ENCODE peak calls at places on chromosomes 4 and X, in four cellular contexts. One of them, this sample, is unnamed.

GRCh38 chr4:14177987-14178386 is 550.5 kb upstream of the BOD1L1 start:
- DNase-seq in CD8-positive, alpha-beta T cell: no peak
- DNase-seq in K562: no peak
- DNase-seq in MM.1S: peak; percentile 88
- DNase-seq in this sample: no peak

GRCh38 chr4:68490826-68491457 is 43.7 kb downstream of the TMPRSS11E start:
- DNase-seq in CD8-positive, alpha-beta T cell: no peak
- DNase-seq in MM.1S: peak; percentile 65
- DNase-seq in K562: no peak
- DNase-seq in this sample: no peak

GRCh38 chr4:163072222-163072621 is 94.5 kb downstream of the NAF1 start:
- DNase-seq in CD8-positive, alpha-beta T cell: no peak
- DNase-seq in K562: no peak
- DNase-seq in MM.1S: no peak
- DNase-seq in this sample: no peak

GRCh38 chrX:148416931-148417330 is 83.5 kb upstream of the AFF2 start:
- DNase-seq in K562: no peak
- DNase-seq in CD8-positive, alpha-beta T cell: no peak
- DNase-seq in MM.1S: no peak
- DNase-seq in this sample: peak; percentile 1

GRCh38 chr4:13484749-13485345 is 707 bp upstream of the RAB28 start:
- DNase-seq in CD8-positive, alpha-beta T cell: no peak
- DNase-seq in MM.1S: peak; percentile 67
- DNase-seq in K562: peak; percentile 9
- DNase-seq in this sample: no peak

GRCh38 chr4:139988863-139989765 is 164.9 kb downstream of the MAML3 start:
- DNase-seq in CD8-positive, alpha-beta T cell: no peak
- DNase-seq in K562: no peak
- DNase-seq in MM.1S: no peak
- DNase-seq in this sample: peak; percentile 93

GRCh38 chr4:139553751-139554670 is 2.0 kb downstream of the SETD7 start:
- DNase-seq in CD8-positive, alpha-beta T cell: no peak
- DNase-seq in K562: no peak
- DNase-seq in MM.1S: no peak
- DNase-seq in this sample: no peak

GRCh38 chr4:32454482-32454881 is 1734.3 kb downstream of the PCDH7 start:
- DNase-seq in CD8-positive, alpha-beta T cell: no peak
- DNase-seq in K562: no peak
- DNase-seq in MM.1S: peak; percentile 51
- DNase-seq in this sample: no peak

GRCh38 chr4:87141428-87141827 is 79.0 kb downstream of the KLHL8 start:
- DNase-seq in CD8-positive, alpha-beta T cell: no peak
- DNase-seq in MM.1S: no peak
- DNase-seq in K562: no peak
- DNase-seq in this sample: no peak

GRCh38 chrX:72020204-72020603 is 109.6 kb downstream of the NHSL2 start:
- DNase-seq in CD8-positive, alpha-beta T cell: no peak
- DNase-seq in MM.1S: no peak
- DNase-seq in K562: no peak
- DNase-seq in this sample: no peak

GRCh38 chr4:169092889-169093522 is 83.0 kb upstream of the CBR4 start:
- DNase-seq in CD8-positive, alpha-beta T cell: no peak
- DNase-seq in MM.1S: no peak
- DNase-seq in K562: no peak
- DNase-seq in this sample: no peak

GRCh38 chr4:70706516-70706915 is 15.2 kb upstream of the RUFY3 start:
- DNase-seq in MM.1S: no peak
- DNase-seq in CD8-positive, alpha-beta T cell: no peak
- DNase-seq in K562: no peak
- DNase-seq in this sample: no peak

GRCh38 chr4:10184051-10184450 is 67.5 kb upstream of the WDR1 start:
- DNase-seq in K562: no peak
- DNase-seq in MM.1S: no peak
- DNase-seq in CD8-positive, alpha-beta T cell: no peak
- DNase-seq in this sample: no peak

GRCh38 chr4:101643201-101643600 is 147.3 kb upstream of the BANK1 start:
- DNase-seq in CD8-positive, alpha-beta T cell: no peak
- DNase-seq in MM.1S: no peak
- DNase-seq in K562: no peak
- DNase-seq in this sample: peak; percentile 81

DNA sequence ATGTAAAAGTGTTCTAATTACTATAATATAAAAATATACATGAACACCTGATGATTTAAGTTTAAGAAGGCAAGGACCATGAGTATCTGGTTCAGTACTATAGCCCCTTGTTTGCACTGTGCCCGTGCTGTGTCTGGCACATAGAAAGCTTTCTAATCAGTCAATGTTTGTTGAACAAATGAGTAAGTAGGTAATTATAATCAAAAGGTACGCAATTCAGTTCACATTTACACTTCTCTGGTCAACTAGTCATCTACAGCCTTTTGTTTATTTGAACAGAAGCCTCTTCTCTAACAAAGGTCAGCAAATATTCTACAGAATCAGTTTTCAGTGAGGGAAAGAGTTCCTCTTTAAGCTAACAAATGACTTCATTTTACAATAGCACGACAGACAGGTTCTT is 523.3 kb downstream of the SMARCA1 start:
- DNase-seq in CD8-positive, alpha-beta T cell: no peak
- DNase-seq in K562: no peak
- DNase-seq in MM.1S: no peak
- DNase-seq in this sample: no peak
- TF ChIP-seq CTCF in CD8-positive, alpha-beta T cell: no peak
- TF ChIP-seq CTCF in K562: no peak
- TF ChIP-seq CTCF in MM.1S: no peak
- TF ChIP-seq CTCF in this sample: no peak

DNA sequence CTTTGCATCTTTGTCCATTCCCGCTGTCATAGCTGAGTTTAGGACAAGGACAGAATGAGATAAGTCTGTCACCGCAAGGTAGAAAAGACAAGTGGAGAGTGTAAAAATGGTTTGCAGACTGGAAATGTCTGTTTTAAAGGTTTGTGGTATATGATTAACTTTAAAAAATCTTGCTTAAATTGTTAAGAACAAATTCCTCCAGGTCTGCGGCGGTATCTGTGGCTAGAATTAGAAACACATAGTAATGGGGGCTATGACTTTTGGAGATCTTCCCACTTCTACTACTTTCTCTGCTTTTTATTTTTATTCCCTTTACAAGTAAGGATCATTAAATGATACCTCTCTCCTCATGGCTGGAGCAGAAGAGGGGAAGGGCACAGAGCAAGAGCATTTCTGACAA is 92.2 kb downstream of the MID1IP1 start:
- DNase-seq in CD8-positive, alpha-beta T cell: no peak
- DNase-seq in MM.1S: no peak
- DNase-seq in K562: no peak
- DNase-seq in this sample: no peak
- H3K4me1 ChIP-seq in CD8-positive, alpha-beta T cell: peaks cover 5% of the 10 kb centered on the region
- H3K4me1 ChIP-seq in MM.1S: no peaks in the 10 kb centered on the region
- H3K4me1 ChIP-seq in K562: no peaks in the 10 kb centered on the region
- H3K4me1 ChIP-seq in this sample: no peaks in the 10 kb centered on the region

DNA sequence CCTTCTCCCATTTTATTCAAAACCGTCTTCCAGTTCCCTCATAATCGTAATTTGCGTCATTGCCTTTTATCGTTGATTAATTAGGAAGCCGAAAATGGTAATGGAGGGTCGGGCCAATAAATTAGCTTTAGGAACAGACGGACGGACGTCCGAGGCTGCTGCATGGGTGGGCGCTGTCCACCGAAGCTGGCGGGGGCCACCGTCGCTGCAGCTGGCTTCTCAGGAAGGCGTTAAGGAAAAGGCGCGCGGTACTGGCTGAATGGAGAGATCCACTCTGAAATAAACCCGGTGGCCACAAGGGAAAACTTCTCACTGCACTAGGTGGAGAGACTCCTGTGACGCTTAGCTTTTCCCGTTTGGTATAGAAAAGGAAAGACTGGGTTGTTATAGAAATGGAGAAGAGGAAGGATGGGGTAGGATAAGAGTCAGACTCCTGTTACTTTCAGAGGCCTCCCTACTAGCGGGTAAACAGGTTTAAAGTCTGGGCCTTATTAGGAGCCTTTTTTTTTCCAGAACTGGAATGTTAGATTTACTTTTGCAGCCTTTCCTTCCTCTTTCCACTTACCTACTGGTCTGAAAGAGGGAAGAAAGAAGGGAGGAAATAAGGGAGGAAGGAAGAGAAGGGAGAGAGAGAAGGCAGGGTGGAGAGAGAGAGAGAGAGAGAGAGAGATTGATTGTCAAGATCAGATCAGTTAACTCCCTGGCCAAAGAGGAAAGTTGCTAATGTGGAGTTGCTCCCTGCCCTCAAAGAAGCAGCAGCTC is 11.3 kb upstream of the PRDM8 start:
- DNase-seq in CD8-positive, alpha-beta T cell: no peak
- DNase-seq in MM.1S: no peak
- DNase-seq in K562: no peak
- DNase-seq in this sample: no peak
- H3K27me3 ChIP-seq in CD8-positive, alpha-beta T cell: no peaks in the 10 kb centered on the region
- H3K27me3 ChIP-seq in MM.1S: peaks cover 8% of the 10 kb centered on the region
- H3K27me3 ChIP-seq in K562: no peaks in the 10 kb centered on the region
- H3K27me3 ChIP-seq in this sample: peaks cover 4% of the 10 kb centered on the region

GRCh38 chrX:115940888-115941332 is 229.6 kb upstream of the AGTR2 start:
- DNase-seq in K562: peak; percentile 32
- DNase-seq in CD8-positive, alpha-beta T cell: no peak
- DNase-seq in MM.1S: peak; percentile 84
- DNase-seq in this sample: no peak
- TF ChIP-seq CTCF in K562: peak; percentile 56
- TF ChIP-seq CTCF in CD8-positive, alpha-beta T cell: no peak
- TF ChIP-seq CTCF in MM.1S: peak; percentile 44
- TF ChIP-seq CTCF in this sample: no peak

GRCh38 chr4:16225139-16225538 is 1.1 kb downstream of the TAPT1 start:
- DNase-seq in K562: no peak
- DNase-seq in CD8-positive, alpha-beta T cell: no peak
- DNase-seq in MM.1S: peak; percentile 42
- DNase-seq in this sample: peak; percentile 17
- H3K4me1 ChIP-seq in K562: peaks cover 6% of the 10 kb centered on the region
- H3K4me1 ChIP-seq in CD8-positive, alpha-beta T cell: peaks cover 39% of the 10 kb centered on the region
- H3K4me1 ChIP-seq in MM.1S: peaks cover 16% of the 10 kb centered on the region
- H3K4me1 ChIP-seq in this sample: no peaks in the 10 kb centered on the region

GRCh38 chrX:116417968-116418367 is 18.4 kb upstream of the SLC6A14 start:
- DNase-seq in CD8-positive, alpha-beta T cell: no peak
- DNase-seq in MM.1S: no peak
- DNase-seq in K562: no peak
- DNase-seq in this sample: peak; percentile 5
- H3K27me3 ChIP-seq in CD8-positive, alpha-beta T cell: no peaks in the 10 kb centered on the region
- H3K27me3 ChIP-seq in MM.1S: no peaks in the 10 kb centered on the region
- H3K27me3 ChIP-seq in K562: no peaks in the 10 kb centered on the region
- H3K27me3 ChIP-seq in this sample: no peaks in the 10 kb centered on the region

GRCh38 chrX:105975382-105975781 is 63.1 kb downstream of the SERPINA7 start:
- DNase-seq in K562: no peak
- DNase-seq in MM.1S: peak; percentile 23
- DNase-seq in CD8-positive, alpha-beta T cell: no peak
- DNase-seq in this sample: peak; percentile 0
- TF ChIP-seq CTCF in K562: no peak
- TF ChIP-seq CTCF in MM.1S: peak; percentile 45
- TF ChIP-seq CTCF in CD8-positive, alpha-beta T cell: no peak
- TF ChIP-seq CTCF in this sample: peak; percentile 56

DNA sequence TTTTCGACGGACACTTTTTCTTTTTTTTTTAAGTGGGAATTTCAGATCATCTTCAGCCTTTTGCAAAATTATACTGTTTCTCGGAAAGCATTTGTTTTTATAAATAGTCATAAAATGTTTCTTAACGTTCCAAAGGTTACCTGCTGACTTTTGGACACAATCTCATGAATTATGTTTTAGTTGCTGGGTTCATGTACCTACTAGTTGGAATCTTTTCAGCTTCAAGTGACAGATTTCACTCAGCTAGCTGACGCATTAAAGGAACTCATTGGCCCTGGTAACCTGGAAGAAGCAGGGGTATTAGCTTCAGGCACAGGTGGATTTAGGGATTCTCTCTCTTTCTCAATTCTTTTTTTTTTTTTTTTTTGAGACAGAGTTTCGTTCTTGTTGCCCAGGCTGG is 66.5 kb downstream of the TMEM131L start:
- DNase-seq in K562: no peak
- DNase-seq in CD8-positive, alpha-beta T cell: no peak
- DNase-seq in MM.1S: no peak
- DNase-seq in this sample: no peak
- H3K4me1 ChIP-seq in K562: peaks cover 15% of the 10 kb centered on the region
- H3K4me1 ChIP-seq in CD8-positive, alpha-beta T cell: peaks cover 97% of the 10 kb centered on the region
- H3K4me1 ChIP-seq in MM.1S: peaks cover 9% of the 10 kb centered on the region
- H3K4me1 ChIP-seq in this sample: no peaks in the 10 kb centered on the region

DNA sequence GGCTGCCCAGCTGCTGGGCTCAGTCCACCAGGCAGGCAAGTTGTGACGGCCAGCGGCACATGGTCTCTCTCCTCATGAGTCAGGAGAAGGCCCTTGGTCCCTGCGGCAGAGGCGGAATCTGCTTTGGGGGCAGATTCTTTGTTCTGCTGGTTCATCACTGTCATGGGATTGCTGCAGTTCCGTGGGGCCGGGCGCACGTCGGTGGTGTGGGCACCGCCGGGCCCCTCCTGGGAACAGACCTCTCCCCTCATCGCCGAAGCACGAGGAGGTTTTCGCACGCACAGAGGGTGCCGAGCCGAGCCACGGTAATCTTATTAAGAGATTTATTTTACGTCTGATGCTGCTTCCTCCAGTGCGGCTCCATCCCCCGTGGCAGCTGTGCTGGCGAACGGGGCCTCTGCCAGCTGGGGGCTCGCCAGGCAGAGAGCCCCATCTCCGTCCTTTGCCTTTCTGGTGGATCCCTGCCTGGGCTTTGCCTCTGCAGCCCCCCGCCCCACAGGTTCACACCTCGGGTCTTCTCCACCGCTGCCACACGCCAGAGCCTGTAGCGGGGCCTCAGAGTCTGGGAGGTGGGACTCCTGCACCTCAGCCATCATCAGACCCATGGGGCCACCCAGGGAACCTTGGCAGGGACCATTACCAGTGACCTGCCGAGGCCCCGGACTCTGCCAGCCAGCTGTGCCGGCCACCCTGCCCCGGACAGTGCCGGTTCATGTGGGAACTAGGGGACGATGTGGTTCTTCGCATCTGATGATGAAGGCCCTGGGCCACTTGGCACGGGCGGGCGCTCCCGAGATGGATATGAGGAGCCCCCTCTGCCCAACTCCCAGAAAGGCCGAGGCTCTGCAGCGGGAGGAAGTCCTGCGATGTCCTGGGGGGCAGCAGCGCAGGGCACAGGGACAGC is 86.6 kb upstream of the NKX1-1 start:
- DNase-seq in CD8-positive, alpha-beta T cell: no peak
- DNase-seq in K562: no peak
- DNase-seq in MM.1S: no peak
- DNase-seq in this sample: no peak
- H3K27me3 ChIP-seq in CD8-positive, alpha-beta T cell: no peaks in the 10 kb centered on the region
- H3K27me3 ChIP-seq in K562: peaks cover 39% of the 10 kb centered on the region
- H3K27me3 ChIP-seq in MM.1S: no peaks in the 10 kb centered on the region
- H3K27me3 ChIP-seq in this sample: no peaks in the 10 kb centered on the region

This sample was measured in foreskin keratinocyte.